ENCODE peak calls at places on chromosomes 13 and 19, in eight cellular contexts. Z, A, T, Y, K, R, H and S are unnamed samples.
A peak's percentile ranks its signal among the peaks of the same experiment; 100 is the strongest.

GRCh38 chr19:17125728-17126677 is 50.4 kb downstream of the MYO9B start:
- DNase-seq in H (no peak), R (peak; percentile 72), T (peak; percentile 94), K (no peak), Z (peak; percentile 46), A (peak; percentile 70), Y (peak; percentile 68), S (peak; percentile 76)

GRCh38 chr13:34357435-34358232 is 539.7 kb downstream of the RFC3 start:
- DNase-seq in K (peak; percentile 84), R (peak; percentile 95), H (no peak), T (no peak), Y (no peak), A (no peak), Z (peak; percentile 58), S (no peak)

GRCh38 chr19:29446331-29446730 is 79.5 kb upstream of the VSTM2B start:
- DNase-seq in H (no peak), T (no peak), K (no peak), R (no peak), A (no peak), Z (no peak), Y (no peak), S (no peak)

GRCh38 chr19:55454787-55455243 is 6.6 kb downstream of the ISOC2 start:
- DNase-seq in T (no peak), Z (peak; percentile 25), Y (no peak), K (no peak), A (no peak), R (peak; percentile 70), H (no peak), S (no peak)

GRCh38 chr19:16371540-16371986 is 46.9 kb downstream of the KLF2 start:
- DNase-seq in Y (peak; percentile 90), T (no peak), H (no peak), A (no peak), K (no peak), R (no peak), Z (no peak), S (peak; percentile 96)

GRCh38 chr13:29361716-29362115 is 233.8 kb downstream of the SLC7A1 start:
- DNase-seq in R (no peak), H (no peak), A (no peak), Z (no peak), Y (no peak), K (no peak), T (no peak), S (no peak)

GRCh38 chr13:95117092-95117491 is 184.2 kb downstream of the ABCC4 start:
- DNase-seq in R (no peak), H (no peak), Y (no peak), T (no peak), A (no peak), K (no peak), Z (no peak), S (no peak)

GRCh38 chr13:99442273-99442895 is 58.9 kb upstream of the TM9SF2 start:
- DNase-seq in T (no peak), H (peak; percentile 40), K (no peak), Y (peak; percentile 47), A (no peak), R (peak; percentile 58), Z (peak; percentile 62), S (peak; percentile 62)

GRCh38 chr19:35601971-35602370 is 10.6 kb upstream of the HAUS5 start:
- DNase-seq in Y (no peak), K (no peak), A (no peak), H (no peak), R (no peak), T (no peak), Z (no peak), S (no peak)

GRCh38 chr13:90382425-90382824 is 965.1 kb upstream of the MIR17HG start:
- DNase-seq in A (no peak), Y (no peak), T (no peak), H (no peak), Z (no peak), R (no peak), K (no peak), S (no peak)

GRCh38 chr19:45347570-45348366 is 7.2 kb downstream of the KLC3 start:
- DNase-seq in Z (no peak), Y (no peak), R (no peak), H (no peak), T (no peak), K (no peak), A (no peak), S (no peak)

GRCh38 chr19:51607077-51607476 is 23.1 kb downstream of the SIGLEC5 start:
- DNase-seq in K (no peak), T (no peak), A (no peak), Y (peak; percentile 66), H (no peak), R (no peak), Z (no peak), S (no peak)

GRCh38 chr13:113220877-113221276 is 11.5 kb downstream of the CUL4A start:
- DNase-seq in Z (peak; percentile 17), A (no peak), R (no peak), K (peak; percentile 8), T (no peak), H (no peak), Y (no peak), S (no peak)

DNA sequence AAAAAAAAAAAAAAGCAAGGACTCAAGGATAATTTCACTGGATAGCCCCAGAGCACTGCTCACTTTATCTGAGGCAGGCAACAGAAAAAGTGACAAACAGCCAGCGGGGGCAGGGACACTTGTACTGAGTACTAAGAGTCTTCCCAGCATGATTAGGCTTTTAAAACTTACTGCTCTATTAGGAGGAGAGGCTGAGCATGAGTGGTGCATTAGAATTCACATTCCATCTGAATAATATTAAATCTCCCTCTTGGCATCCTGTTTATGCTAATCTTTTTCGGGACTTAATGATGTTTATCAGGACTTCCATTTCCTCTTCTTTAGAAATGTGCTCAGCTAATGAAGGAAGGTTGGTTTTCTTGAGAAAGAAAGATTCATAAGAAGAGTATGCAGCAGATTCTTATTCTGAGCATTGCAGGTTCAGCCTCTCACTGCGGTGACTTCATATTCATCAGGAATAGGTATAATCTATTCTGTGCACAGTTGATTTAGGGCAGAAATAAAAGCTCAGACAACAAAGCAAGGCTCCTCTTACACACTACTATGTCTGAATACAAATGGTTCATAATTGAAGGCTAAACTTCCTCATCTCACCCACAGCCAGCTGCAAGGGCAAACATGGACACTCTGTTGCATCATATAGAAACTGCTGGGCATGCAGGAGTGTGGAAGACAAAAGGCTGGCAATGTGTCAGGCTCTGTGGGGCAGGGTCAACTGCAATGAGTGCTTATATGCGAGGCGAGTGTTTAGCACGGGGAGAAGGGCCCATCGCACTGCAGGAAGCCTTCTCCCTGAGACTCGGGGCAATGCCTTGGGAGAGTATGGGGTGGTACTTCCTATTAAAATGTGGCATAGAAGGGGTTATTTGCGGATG is 107.1 kb downstream of the KL start:
- DNase-seq in Z (peak; percentile 79), H (no peak), K (peak; percentile 69), A (no peak), R (peak; percentile 44), T (peak; percentile 75), Y (no peak), S (no peak)
- H3K4me1 ChIP-seq in Z (peaks cover 43% of the 10 kb centered on the region), H (peaks cover 4% of the 10 kb centered on the region), K (peaks cover 47% of the 10 kb centered on the region), A (peaks cover 12% of the 10 kb centered on the region), R (peaks cover 46% of the 10 kb centered on the region), T (no peaks in the 10 kb centered on the region), Y (peaks cover 17% of the 10 kb centered on the region), S (no peaks in the 10 kb centered on the region)

DNA sequence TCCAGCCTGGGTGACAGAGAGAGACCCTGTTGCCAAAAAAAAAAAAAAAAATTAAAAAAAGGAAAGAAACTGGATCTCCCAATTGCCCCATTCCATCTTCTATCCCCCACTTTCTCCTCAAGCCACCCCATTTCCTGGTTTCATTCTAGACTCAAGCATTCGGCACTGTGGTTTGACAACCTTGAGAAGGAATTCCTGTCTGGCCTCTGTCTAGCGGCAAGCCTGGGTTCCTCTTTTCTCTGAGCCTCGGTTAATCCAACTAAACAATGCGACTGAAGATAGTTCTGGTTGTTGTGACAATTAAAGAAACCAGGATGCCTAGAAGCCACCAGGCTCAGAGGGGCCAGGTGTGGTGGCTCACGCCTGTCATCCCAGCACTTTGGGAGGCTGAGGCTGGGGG is 3.3 kb upstream of the C3 start:
- DNase-seq in H (no peak), R (no peak), K (peak; percentile 11), T (no peak), Y (no peak), A (no peak), Z (no peak), S (no peak)
- H3K4me1 ChIP-seq in H (no peaks in the 10 kb centered on the region), R (peaks cover 19% of the 10 kb centered on the region), K (no peaks in the 10 kb centered on the region), T (no peaks in the 10 kb centered on the region), Y (no peaks in the 10 kb centered on the region), A (peaks cover 62% of the 10 kb centered on the region), Z (no peaks in the 10 kb centered on the region), S (peaks cover 3% of the 10 kb centered on the region)

GRCh38 chr19:3671680-3672574 is 28.3 kb downstream of the PIP5K1C start:
- DNase-seq in H (no peak), R (no peak), Y (no peak), T (no peak), K (peak; percentile 25), A (no peak), Z (peak; percentile 25), S (no peak)

GRCh38 chr19:3674784-3675183 is 25.5 kb downstream of the PIP5K1C start:
- DNase-seq in H (no peak), A (no peak), T (no peak), Y (no peak), Z (no peak), R (no peak), K (no peak), S (no peak)

GRCh38 chr19:3672575-3672948 is 27.7 kb downstream of the PIP5K1C start:
- DNase-seq in R (no peak), K (no peak), Y (no peak), T (no peak), H (no peak), A (no peak), Z (no peak), S (no peak)

GRCh38 chr19:3672993-3673392 is 27.3 kb downstream of the PIP5K1C start:
- DNase-seq in A (no peak), H (no peak), R (no peak), K (no peak), T (no peak), Y (no peak), Z (no peak), S (no peak)

GRCh38 chr19:3673506-3674439 is 26.5 kb downstream of the PIP5K1C start:
- DNase-seq in A (no peak), R (no peak), K (no peak), H (no peak), Z (no peak), Y (no peak), T (no peak), S (no peak)
- H3K4me1 ChIP-seq in A (no peaks in the 10 kb centered on the region), R (peaks cover 12% of the 10 kb centered on the region), K (peaks cover 36% of the 10 kb centered on the region), H (no peaks in the 10 kb centered on the region), Z (peaks cover 23% of the 10 kb centered on the region), Y (peaks cover 34% of the 10 kb centered on the region), T (peaks cover 4% of the 10 kb centered on the region), S (peaks cover 22% of the 10 kb centered on the region)

GRCh38 chr19:41941410-41942202 is 13.4 kb upstream of the ERFL start:
- DNase-seq in Z (no peak), H (no peak), K (no peak), A (no peak), R (no peak), T (no peak), Y (no peak), S (no peak)

GRCh38 chr19:41940443-41941409 is 12.5 kb upstream of the ERFL start:
- DNase-seq in K (no peak), Z (no peak), R (peak; percentile 52), Y (no peak), H (no peak), A (no peak), T (no peak), S (no peak)

GRCh38 chr19:41939861-41940442 is 11.7 kb upstream of the ERFL start:
- DNase-seq in Y (peak; percentile 62), T (no peak), K (no peak), H (no peak), A (peak; percentile 64), R (peak; percentile 48), Z (no peak), S (peak; percentile 23)

GRCh38 chr19:41944336-41944735 is 14.8 kb downstream of the RABAC1 start:
- DNase-seq in Z (no peak), H (no peak), A (no peak), T (no peak), R (no peak), K (no peak), Y (no peak), S (no peak)

GRCh38 chr19:41945135-41945766 is 13.9 kb downstream of the RABAC1 start:
- DNase-seq in K (no peak), R (no peak), Y (peak; percentile 83), T (no peak), H (peak; percentile 17), Z (no peak), A (no peak), S (peak; percentile 97)
- H3K4me1 ChIP-seq in K (no peaks in the 10 kb centered on the region), R (no peaks in the 10 kb centered on the region), Y (peaks cover 9% of the 10 kb centered on the region), T (no peaks in the 10 kb centered on the region), H (peaks cover 6% of the 10 kb centered on the region), Z (no peaks in the 10 kb centered on the region), A (no peaks in the 10 kb centered on the region), S (peaks cover 39% of the 10 kb centered on the region)